ENCODE peak calls at places on chromosomes 1 and 21, in four cellular contexts. W, I, Y and D are unnamed samples.
A peak's percentile ranks its signal among the peaks of the same experiment; 100 is the strongest.

GRCh38 chr1:205270764-205271163 is 43.0 kb downstream of the TMCC2 start:
- DNase-seq in W (no peak), I (no peak), Y (peak; percentile 98), D (no peak)

GRCh38 chr1:187114788-187115187 is 286.0 kb downstream of the PLA2G4A start:
- DNase-seq in W (no peak), I (no peak), Y (no peak), D (no peak)

GRCh38 chr1:92274939-92275338 is 23.8 kb downstream of the GLMN start:
- DNase-seq in W (no peak), I (no peak), Y (no peak), D (no peak)

GRCh38 chr1:26289158-26290059 is 9.5 kb downstream of the SH3BGRL3 start:
- DNase-seq in W (peak; percentile 54), I (no peak), Y (no peak), D (no peak)

GRCh38 chr1:41626616-41627375 is 142.3 kb upstream of the EDN2 start:
- DNase-seq in W (no peak), I (no peak), Y (peak; percentile 89), D (no peak)

GRCh38 chr1:246319111-246319510 is 188.0 kb downstream of the SMYD3 start:
- DNase-seq in W (no peak), I (no peak), Y (no peak), D (no peak)

GRCh38 chr1:153347856-153348255 is 785 bp downstream of the PGLYRP4 start:
- DNase-seq in W (no peak), I (no peak), Y (no peak), D (no peak)

GRCh38 chr1:174995916-174996315 is 3.8 kb upstream of the CACYBP start:
- DNase-seq in W (no peak), I (no peak), Y (no peak), D (no peak)

GRCh38 chr1:215807926-215808325 is 240.8 kb downstream of the KCTD3 start:
- DNase-seq in W (no peak), I (no peak), Y (no peak), D (no peak)

GRCh38 chr1:23598424-23598823 is 39.1 kb upstream of the ID3 start:
- DNase-seq in W (no peak), I (no peak), Y (no peak), D (no peak)

GRCh38 chr1:176959461-176959860 is 205.1 kb downstream of the ASTN1 start:
- DNase-seq in W (no peak), I (no peak), Y (no peak), D (no peak)

GRCh38 chr21:41887682-41888081 is 8.5 kb upstream of the PRDM15 start:
- DNase-seq in W (no peak), I (no peak), Y (no peak), D (no peak)

GRCh38 chr1:156365754-156366153 is 3.3 kb upstream of the RHBG start:
- DNase-seq in W (no peak), I (no peak), Y (no peak), D (no peak)

GRCh38 chr1:38476784-38477175 is 382.8 kb downstream of the RRAGC start:
- DNase-seq in W (no peak), I (no peak), Y (no peak), D (no peak)

GRCh38 chr1:169670836-169671235 is 40.6 kb downstream of the SELL start:
- DNase-seq in W (no peak), I (no peak), Y (no peak), D (no peak)

GRCh38 chr1:54487571-54488050 is 60.4 kb upstream of the ACOT11 start:
- DNase-seq in W (no peak), I (no peak), Y (no peak), D (no peak)

GRCh38 chr1:55243655-55244054 is 28.5 kb upstream of the USP24 start:
- DNase-seq in W (no peak), I (no peak), Y (no peak), D (no peak)

GRCh38 chr1:244674446-244674845 is 21.5 kb downstream of the DESI2 start:
- DNase-seq in W (no peak), I (no peak), Y (peak; percentile 75), D (no peak)

GRCh38 chr1:40161888-40162397 is 756 bp downstream of the RLF start:
- DNase-seq in W (no peak), I (no peak), Y (no peak), D (no peak)

GRCh38 chr21:44533121-44533890 is 6.7 kb downstream of the KRTAP10-1 start:
- DNase-seq in W (no peak), I (no peak), Y (no peak), D (no peak)

GRCh38 chr1:240497908-240498307 is 114.0 kb downstream of the GREM2 start:
- DNase-seq in W (no peak), I (no peak), Y (no peak), D (no peak)

GRCh38 chr1:165871311-165872067 is 44.1 kb downstream of the UCK2 start:
- DNase-seq in W (peak; percentile 44), I (no peak), Y (peak; percentile 47), D (no peak)

GRCh38 chr1:172460901-172461315 is 17.0 kb upstream of the PIGC start:
- DNase-seq in W (no peak), I (no peak), Y (peak; percentile 21), D (no peak)

GRCh38 chr1:235642021-235642942 is 7.3 kb downstream of the GNG4 start:
- DNase-seq in W (peak; percentile 70), I (no peak), Y (peak; percentile 30), D (no peak)

GRCh38 chr21:42027804-42028753 is 17.9 kb upstream of the ZBTB21 start:
- DNase-seq in W (no peak), I (no peak), Y (no peak), D (no peak)

GRCh38 chr1:204507317-204508105 is 8.7 kb upstream of the MDM4 start:
- DNase-seq in W (no peak), I (no peak), Y (peak; percentile 15), D (no peak)

GRCh38 chr1:19682257-19682656 is 17.6 kb downstream of the HTR6 start:
- DNase-seq in W (no peak), I (peak; percentile 70), Y (peak; percentile 70), D (peak; percentile 88)

GRCh38 chr1:21217812-21218596 is 41.3 kb upstream of the EIF4G3 start:
- DNase-seq in W (peak; percentile 33), I (no peak), Y (no peak), D (no peak)

GRCh38 chr21:39610705-39611104 is 2.0 kb upstream of the B3GALT5 start:
- DNase-seq in W (no peak), I (no peak), Y (no peak), D (no peak)

GRCh38 chr1:229846351-229846750 is 220.3 kb downstream of the URB2 start:
- DNase-seq in W (no peak), I (no peak), Y (no peak), D (no peak)

GRCh38 chr1:40709100-40709801 is 17.7 kb downstream of the NFYC start:
- DNase-seq in W (peak; percentile 74), I (peak; percentile 90), Y (peak; percentile 96), D (peak; percentile 86)

GRCh38 chr1:211738096-211738708 is 62.8 kb upstream of the NEK2 start:
- DNase-seq in W (no peak), I (no peak), Y (no peak), D (no peak)

GRCh38 chr1:111471012-111471411 is 2.8 kb upstream of the C1orf162 start:
- DNase-seq in W (peak; percentile 75), I (no peak), Y (no peak), D (no peak)

GRCh38 chr1:197137322-197137721 is 9.1 kb downstream of the ASPM start:
- DNase-seq in W (no peak), I (no peak), Y (peak; percentile 32), D (no peak)

GRCh38 chr1:54559771-54560231 is 11.8 kb downstream of the ACOT11 start:
- DNase-seq in W (no peak), I (no peak), Y (no peak), D (no peak)

GRCh38 chr1:207398986-207399385 is 55.1 kb upstream of the CR2 start:
- DNase-seq in W (no peak), I (no peak), Y (no peak), D (no peak)

GRCh38 chr1:109142248-109142647 is 28.3 kb downstream of the ELAPOR1 start:
- DNase-seq in W (no peak), I (no peak), Y (no peak), D (no peak)

GRCh38 chr1:98429851-98430496 is 231.5 kb upstream of the SNX7 start:
- DNase-seq in W (no peak), I (no peak), Y (no peak), D (no peak)

DNA sequence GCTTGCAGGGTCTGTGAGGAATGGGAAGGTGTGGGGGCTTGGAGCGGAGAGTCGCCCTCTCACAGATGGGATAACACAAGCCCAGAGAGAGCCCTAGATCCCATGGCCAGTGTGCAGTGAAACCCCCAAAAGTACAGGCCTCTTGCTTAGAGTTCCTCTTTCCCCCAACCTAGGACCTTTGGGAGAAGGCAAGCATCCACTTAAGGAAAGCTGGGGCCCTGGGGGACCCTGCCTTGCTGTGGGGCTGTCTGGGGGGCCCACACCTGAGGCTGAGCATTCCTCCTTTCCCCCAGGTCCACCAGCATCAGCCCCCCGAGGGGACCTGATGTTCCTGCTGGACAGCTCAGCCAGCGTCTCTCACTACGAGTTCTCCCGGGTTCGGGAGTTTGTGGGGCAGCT is 1.1 kb downstream of the VWA1 start:
- DNase-seq in W (no peak), I (no peak), Y (no peak), D (no peak)
- H3K4me3 ChIP-seq in W (no peak overlapping the region), I (no peak overlapping the region), Y (peak overlapping the region; percentile 61), D (peak overlapping the region; percentile 60)

DNA sequence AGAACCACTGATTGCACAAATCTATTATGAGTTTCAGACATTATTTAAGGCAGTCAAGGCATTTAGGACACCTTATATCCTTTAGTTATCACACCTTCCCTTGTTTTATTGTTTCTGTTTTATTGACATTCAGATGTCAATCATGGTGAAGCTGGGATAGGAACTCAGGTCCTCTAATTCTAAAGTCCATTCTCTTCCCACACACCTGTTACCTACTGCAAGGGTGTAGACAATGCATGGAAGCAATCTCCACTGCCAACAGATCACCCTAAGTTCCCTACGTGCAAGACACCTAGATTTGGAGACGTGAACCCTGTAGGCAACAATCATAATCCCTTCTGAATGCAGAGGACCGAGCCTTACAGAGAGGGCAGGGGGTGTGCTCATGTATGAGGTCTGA is 2.5 kb downstream of the IGSF3 start:
- DNase-seq in W (no peak), I (no peak), Y (no peak), D (no peak)
- H3K4me3 ChIP-seq in W (no peak overlapping the region), I (no peak overlapping the region), Y (no peak overlapping the region), D (no peak overlapping the region)

GRCh38 chr1:7703321-7704213 is 67.5 kb upstream of the VAMP3 start:
- DNase-seq in W (no peak), I (no peak), Y (no peak), D (no peak)

GRCh38 chr1:7705048-7705907 is 65.8 kb upstream of the VAMP3 start:
- DNase-seq in W (peak; percentile 33), I (no peak), Y (no peak), D (no peak)

GRCh38 chr1:7705908-7706216 is 65.2 kb upstream of the VAMP3 start:
- DNase-seq in W (no peak), I (no peak), Y (peak; percentile 7), D (no peak)

GRCh38 chr1:7704214-7705047 is 66.7 kb upstream of the VAMP3 start:
- DNase-seq in W (peak; percentile 91), I (peak; percentile 45), Y (peak; percentile 62), D (peak; percentile 58)

GRCh38 chr1:7702365-7702764 is 68.7 kb upstream of the VAMP3 start:
- DNase-seq in W (no peak), I (no peak), Y (peak; percentile 4), D (no peak)
- H3K4me3 ChIP-seq in W (no peak overlapping the region), I (no peak overlapping the region), Y (no peak overlapping the region), D (no peak overlapping the region)

GRCh38 chr21:46327711-46328110 is 3.8 kb downstream of the PCNT start:
- DNase-seq in W (no peak), I (no peak), Y (no peak), D (no peak)
- H3K4me3 ChIP-seq in W (no peak overlapping the region), I (no peak overlapping the region), Y (no peak overlapping the region), D (no peak overlapping the region)

GRCh38 chr1:183942933-183943693 is 94.4 kb downstream of the COLGALT2 start:
- DNase-seq in W (no peak), I (peak; percentile 81), Y (peak; percentile 87), D (peak; percentile 100)
- H3K4me3 ChIP-seq in W (no peak overlapping the region), I (no peak overlapping the region), Y (no peak overlapping the region), D (no peak overlapping the region)